ENCODE peak calls at places on chromosome 6, in eight cellular contexts. H, W, T, V, K, Y, D and Q are unnamed samples.

GRCh38 chr6:156850356-156850755 is 73.2 kb downstream of the ARID1B start:
- DNase-seq in T (no peak), Y (no peak), H (no peak), K (no peak), D (no peak), V (no peak), W (no peak), Q (no peak)

GRCh38 chr6:36911946-36912555 is 26.3 kb downstream of the C6orf89 start:
- DNase-seq in V (no peak), Y (no peak), T (no peak), W (no peak), D (no peak), K (peak; percentile 47), H (no peak), Q (peak; percentile 3)

GRCh38 chr6:138550346-138550767 is 51.1 kb upstream of the NHSL1 start:
- DNase-seq in V (no peak), T (no peak), K (no peak), H (no peak), Y (no peak), D (no peak), W (no peak), Q (no peak)

GRCh38 chr6:79833806-79834205 is 113.5 kb downstream of the ELOVL4 start:
- DNase-seq in D (no peak), K (no peak), V (no peak), H (no peak), W (no peak), Y (no peak), T (no peak), Q (no peak)

GRCh38 chr6:157097255-157097936 is 225.9 kb downstream of the TMEM242 start:
- DNase-seq in T (no peak), W (no peak), D (no peak), K (no peak), Y (peak; percentile 14), V (no peak), H (no peak), Q (no peak)

GRCh38 chr6:35568967-35569606 is 56.4 kb upstream of the TULP1 start:
- DNase-seq in V (peak; percentile 78), K (peak; percentile 42), D (no peak), T (no peak), Y (peak; percentile 94), H (peak; percentile 49), W (no peak), Q (peak; percentile 3)

GRCh38 chr6:85498596-85499258 is 48.8 kb downstream of the NT5E start:
- DNase-seq in K (no peak), W (peak; percentile 46), T (no peak), V (no peak), Y (no peak), D (peak; percentile 53), H (no peak), Q (no peak)

GRCh38 chr6:36924131-36924530 is 30.4 kb upstream of the PI16 start:
- DNase-seq in D (no peak), H (no peak), T (no peak), Y (no peak), K (peak; percentile 39), W (peak; percentile 46), V (no peak), Q (no peak)

GRCh38 chr6:33073431-33073871 is at the start of gene HLA-DPA1:
- DNase-seq in W (peak; percentile 11), V (no peak), Y (no peak), K (peak; percentile 63), H (no peak), D (no peak), T (no peak), Q (peak; percentile 3)

GRCh38 chr6:16511048-16511660 is 250.1 kb downstream of the ATXN1 start:
- DNase-seq in V (no peak), W (peak; percentile 48), D (peak; percentile 51), Y (no peak), K (no peak), H (no peak), T (no peak), Q (no peak)

GRCh38 chr6:141467041-141467440 is 665.7 kb upstream of the GJE1 start:
- DNase-seq in K (no peak), V (no peak), D (no peak), Y (no peak), H (no peak), T (no peak), W (no peak), Q (no peak)

GRCh38 chr6:45835725-45836437 is 179.8 kb downstream of the CLIC5 start:
- DNase-seq in V (no peak), D (no peak), H (no peak), Y (no peak), T (no peak), K (no peak), W (no peak), Q (no peak)

GRCh38 chr6:119348308-119349040 is 1.1 kb downstream of the MAN1A1 start:
- DNase-seq in Y (peak; percentile 3), D (no peak), V (peak; percentile 49), H (peak; percentile 46), T (no peak), W (peak; percentile 29), K (peak; percentile 32), Q (peak; percentile 33)

GRCh38 chr6:160265869-160266476 is 7.4 kb upstream of the SLC22A2 start:
- DNase-seq in Y (no peak), H (no peak), V (no peak), D (no peak), K (no peak), T (no peak), W (no peak), Q (no peak)

GRCh38 chr6:11618533-11618932 is 81.0 kb downstream of the TMEM170B start:
- DNase-seq in D (no peak), V (no peak), Y (no peak), T (no peak), W (peak; percentile 49), H (no peak), K (no peak), Q (no peak)

GRCh38 chr6:109295109-109295765 is 87.0 kb downstream of the CD164 start:
- DNase-seq in D (no peak), K (no peak), Y (no peak), W (no peak), V (no peak), H (no peak), T (no peak), Q (no peak)

GRCh38 chr6:156933201-156934053 is 156.2 kb downstream of the ARID1B start:
- DNase-seq in W (no peak), V (no peak), K (no peak), Y (no peak), T (no peak), D (peak; percentile 48), H (no peak), Q (no peak)

GRCh38 chr6:143060806-143061596 is at the start of gene AIG1:
- DNase-seq in K (peak; percentile 73), D (peak; percentile 17), T (peak; percentile 26), W (no peak), H (no peak), Y (peak; percentile 60), V (peak; percentile 65), Q (peak; percentile 50)

GRCh38 chr6:122145246-122145645 is 254.2 kb upstream of the HSF2 start:
- DNase-seq in H (no peak), W (no peak), V (no peak), K (no peak), T (no peak), Y (no peak), D (no peak), Q (no peak)

GRCh38 chr6:148203970-148204369 is 138.7 kb upstream of the SASH1 start:
- DNase-seq in W (peak; percentile 90), Y (peak; percentile 84), D (no peak), V (no peak), H (no peak), T (no peak), K (peak; percentile 89), Q (peak; percentile 30)

GRCh38 chr6:17429381-17430061 is 36.1 kb downstream of the CAP2 start:
- DNase-seq in W (peak; percentile 88), H (no peak), V (no peak), D (no peak), Y (peak; percentile 93), K (no peak), T (no peak), Q (no peak)

GRCh38 chr6:42043787-42044475 is 6.4 kb upstream of the TAF8 start:
- DNase-seq in V (peak; percentile 94), T (peak; percentile 89), W (peak; percentile 79), H (peak; percentile 85), K (peak; percentile 96), D (peak; percentile 70), Y (peak; percentile 85), Q (peak; percentile 88)

GRCh38 chr6:136791296-136792065 is 796 bp downstream of the MAP3K5 start:
- DNase-seq in K (peak; percentile 63), V (peak; percentile 23), D (peak; percentile 16), T (peak; percentile 20), Y (peak; percentile 35), W (peak; percentile 67), H (peak; percentile 66), Q (peak; percentile 35)

GRCh38 chr6:116012471-116012949 is 48.2 kb downstream of the FRK start:
- DNase-seq in K (no peak), W (peak; percentile 31), D (no peak), T (no peak), H (no peak), V (no peak), Y (no peak), Q (no peak)

GRCh38 chr6:114030767-114031166 is 59.8 kb upstream of the HDAC2 start:
- DNase-seq in H (no peak), V (no peak), Y (no peak), D (no peak), K (no peak), T (no peak), W (no peak), Q (no peak)

GRCh38 chr6:89208551-89208950 is 8.6 kb downstream of the GABRR1 start:
- DNase-seq in K (no peak), W (no peak), D (no peak), Y (peak; percentile 24), H (no peak), V (no peak), T (no peak), Q (no peak)

GRCh38 chr6:49841424-49841823 is 24.9 kb downstream of the CRISP1 start:
- DNase-seq in H (no peak), T (no peak), V (no peak), Y (no peak), D (no peak), W (no peak), K (no peak), Q (no peak)

GRCh38 chr6:38114976-38115632 is 295.6 kb downstream of the ZFAND3 start:
- DNase-seq in Y (peak; percentile 27), K (no peak), V (no peak), H (no peak), T (no peak), D (no peak), W (peak; percentile 57), Q (no peak)

GRCh38 chr6:169808608-169808967 is 57.2 kb downstream of the ERMARD start:
- DNase-seq in Y (no peak), T (no peak), K (no peak), W (no peak), H (no peak), V (no peak), D (no peak), Q (no peak)

GRCh38 chr6:53671111-53671510 is 5.6 kb upstream of the KLHL31 start:
- DNase-seq in V (no peak), D (no peak), W (peak; percentile 15), K (no peak), T (no peak), Y (no peak), H (no peak), Q (no peak)

GRCh38 chr6:156963712-156964700 is 186.8 kb downstream of the ARID1B start:
- DNase-seq in K (no peak), T (no peak), D (no peak), W (peak; percentile 63), H (no peak), Y (no peak), V (no peak), Q (no peak)

GRCh38 chr6:97548354-97548753 is 265.3 kb upstream of the MMS22L start:
- DNase-seq in D (no peak), W (no peak), T (no peak), Y (no peak), K (no peak), V (no peak), H (no peak), Q (no peak)

GRCh38 chr6:163711615-163712568 is 297.4 kb downstream of the QKI start:
- DNase-seq in Y (no peak), T (no peak), W (no peak), H (peak; percentile 76), D (no peak), K (no peak), V (no peak), Q (no peak)

GRCh38 chr6:133837801-133838349 is 51.0 kb upstream of the TCF21 start:
- DNase-seq in Y (peak; percentile 85), V (peak; percentile 66), H (peak; percentile 45), W (no peak), D (peak; percentile 67), T (peak; percentile 26), K (peak; percentile 67), Q (peak; percentile 23)